ENCODE peak calls at places on chromosomes 2 and 18, in seven cellular contexts. J, O, P, Y, U, S and X are unnamed samples.
A peak's percentile ranks its signal among the peaks of the same experiment; 100 is the strongest.

GRCh38 chr2:19841918-19842693 is 59.7 kb downstream of the TTC32 start:
- DNase-seq in P (no peak), J (no peak), Y (no peak), S (no peak), U (no peak), O (peak; percentile 24), X (no peak)

GRCh38 chr18:41666251-41666650 is 288.8 kb upstream of the PIK3C3 start:
- DNase-seq in Y (no peak), O (no peak), P (no peak), S (no peak), U (no peak), J (no peak), X (no peak)

GRCh38 chr2:54704688-54705605 is 18.5 kb upstream of the EML6 start:
- DNase-seq in Y (no peak), U (no peak), O (no peak), S (no peak), P (no peak), J (peak; percentile 76), X (peak; percentile 61)

GRCh38 chr2:47518497-47519146 is 115.7 kb downstream of the MSH2 start:
- DNase-seq in U (no peak), O (no peak), P (no peak), Y (no peak), S (no peak), J (no peak), X (no peak)

GRCh38 chr2:62938126-62938525 is 112.5 kb upstream of the OTX1 start:
- DNase-seq in U (no peak), P (no peak), J (no peak), Y (no peak), S (no peak), O (no peak), X (no peak)

GRCh38 chr18:47930086-47930843 is at the start of gene SMAD2:
- DNase-seq in U (peak; percentile 34), J (peak; percentile 87), Y (no peak), O (peak; percentile 91), P (peak; percentile 52), S (peak; percentile 79), X (peak; percentile 90)

GRCh38 chr18:26981373-26982082 is 116.0 kb upstream of the AQP4 start:
- DNase-seq in Y (no peak), S (no peak), U (no peak), J (no peak), O (no peak), P (no peak), X (no peak)

GRCh38 chr2:180012523-180012922 is 5.4 kb upstream of the CWC22 start:
- DNase-seq in Y (no peak), O (no peak), J (peak; percentile 23), P (no peak), U (no peak), S (no peak), X (no peak)

GRCh38 chr2:224137208-224137607 is 98.1 kb upstream of the SERPINE2 start:
- DNase-seq in S (no peak), Y (no peak), P (no peak), J (no peak), U (no peak), O (no peak), X (no peak)

GRCh38 chr2:124815386-124815785 is 790.3 kb downstream of the CNTNAP5 start:
- DNase-seq in J (no peak), U (no peak), Y (no peak), O (no peak), S (no peak), P (no peak), X (no peak)

GRCh38 chr2:101809656-101810055 is 112.1 kb downstream of the MAP4K4 start:
- DNase-seq in P (no peak), O (no peak), Y (no peak), J (no peak), S (no peak), U (no peak), X (peak; percentile 48)

GRCh38 chr2:59249441-59250330 is 1008.6 kb upstream of the FANCL start:
- DNase-seq in S (no peak), O (no peak), U (no peak), J (no peak), P (no peak), Y (no peak), X (no peak)

GRCh38 chr2:172836386-172837200 is 100.9 kb downstream of the RAPGEF4 start:
- DNase-seq in O (no peak), S (peak; percentile 11), Y (no peak), P (no peak), U (no peak), J (no peak), X (no peak)

GRCh38 chr2:70934981-70935380 is 719 bp upstream of the ATP6V1B1 start:
- DNase-seq in S (no peak), U (no peak), O (no peak), Y (no peak), J (no peak), P (no peak), X (no peak)

GRCh38 chr2:241863021-241863954 is 4.6 kb upstream of the PDCD1 start:
- DNase-seq in J (no peak), S (no peak), Y (no peak), P (no peak), U (no peak), O (no peak), X (peak; percentile 27)

GRCh38 chr2:100409461-100409860 is 8.0 kb downstream of the CHST10 start:
- DNase-seq in P (no peak), U (no peak), J (no peak), S (no peak), O (no peak), Y (no peak), X (no peak)

GRCh38 chr2:705971-706511 is 28.8 kb upstream of the TMEM18 start:
- DNase-seq in O (no peak), J (no peak), P (no peak), S (no peak), U (no peak), Y (peak; percentile 60), X (no peak)

GRCh38 chr2:197804758-197805597 is 585 bp downstream of the PLCL1 start:
- DNase-seq in J (no peak), O (peak; percentile 51), Y (no peak), U (peak; percentile 38), P (no peak), S (peak; percentile 19), X (peak; percentile 72)

GRCh38 chr2:223941579-223942277 is 3.4 kb downstream of the WDFY1 start:
- DNase-seq in P (no peak), Y (peak; percentile 73), S (no peak), U (no peak), J (no peak), O (no peak), X (no peak)

GRCh38 chr2:36512705-36513104 is 85.3 kb downstream of the FEZ2 start:
- DNase-seq in O (no peak), J (no peak), P (no peak), U (no peak), S (no peak), Y (no peak), X (peak; percentile 25)

GRCh38 chr2:71129114-71129890 is 727 bp downstream of the MCEE start:
- DNase-seq in P (no peak), J (no peak), U (no peak), S (no peak), Y (no peak), O (no peak), X (no peak)

GRCh38 chr18:74579704-74580103 is 18.0 kb upstream of the ZNF407 start:
- DNase-seq in O (peak; percentile 55), Y (no peak), U (no peak), P (no peak), S (no peak), J (no peak), X (no peak)

DNA sequence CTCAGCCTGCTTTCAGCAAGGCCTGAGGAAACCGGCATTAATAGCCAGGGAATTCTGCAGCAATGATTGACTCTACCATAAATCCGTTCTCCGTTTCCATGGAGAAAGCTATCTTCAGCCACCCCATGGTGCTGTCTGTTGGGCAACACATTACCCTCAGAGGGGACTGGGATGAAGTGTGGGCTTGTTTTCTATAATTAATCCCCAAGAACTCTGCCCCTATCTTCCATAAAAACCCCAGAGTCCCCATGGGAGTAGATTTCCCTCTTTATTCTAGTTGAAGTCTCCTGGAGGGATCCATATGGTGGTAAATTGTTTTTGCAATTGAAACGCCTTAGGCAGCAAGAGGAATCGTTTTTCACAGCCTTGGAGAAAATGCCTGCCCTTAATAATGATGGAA is 9.2 kb downstream of the G6PC2 start:
- DNase-seq in Y (no peak), S (no peak), O (no peak), J (no peak), U (no peak), P (no peak), X (no peak)
- TF ChIP-seq TAF1 in Y (no peak), S (no peak), O (no peak), J (no peak), U (no peak), P (no peak), X (no peak)

DNA sequence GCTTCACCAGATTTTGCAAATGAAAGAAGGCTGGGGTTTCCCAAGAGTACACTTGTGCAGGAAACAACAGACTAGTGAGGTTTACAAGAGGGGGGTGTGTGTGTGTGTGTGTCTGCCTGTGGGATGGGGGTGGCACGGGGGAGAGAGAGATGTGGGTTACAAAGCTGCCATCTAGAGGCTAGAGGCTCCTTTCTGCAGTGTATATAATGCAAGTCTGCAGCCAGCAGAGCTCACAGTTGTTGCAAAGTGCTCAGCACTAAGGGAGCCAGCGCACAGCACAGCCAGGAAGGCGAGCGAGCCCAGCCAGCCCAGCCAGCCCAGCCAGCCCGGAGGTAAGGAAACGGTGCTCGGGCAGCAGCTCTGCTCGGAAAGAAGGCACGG is at the start of gene ACKR3:
- DNase-seq in J (peak; percentile 41), S (peak; percentile 11), P (peak; percentile 73), O (peak; percentile 68), Y (peak; percentile 89), U (peak; percentile 63), X (peak; percentile 65)
- TF ChIP-seq TAF1 in J (no peak), S (no peak), P (peak; percentile 75), O (peak; percentile 80), Y (peak; percentile 64), U (peak; percentile 45), X (no peak)

GRCh38 chr2:3094318-3094717 is 283.3 kb downstream of the EIPR1 start:
- DNase-seq in O (no peak), U (no peak), S (no peak), Y (no peak), P (no peak), J (no peak), X (no peak)
- TF ChIP-seq TAF1 in O (no peak), U (no peak), S (no peak), Y (no peak), P (no peak), J (no peak), X (no peak)

GRCh38 chr2:234273887-234274584 is 222.8 kb downstream of the ARL4C start:
- DNase-seq in S (no peak), P (no peak), J (no peak), U (no peak), Y (no peak), O (no peak), X (no peak)

GRCh38 chr2:234278556-234279286 is 218.2 kb downstream of the ARL4C start:
- DNase-seq in Y (no peak), P (no peak), O (no peak), S (no peak), U (no peak), J (no peak), X (no peak)

GRCh38 chr2:234275515-234275914 is 221.4 kb downstream of the ARL4C start:
- DNase-seq in J (no peak), U (no peak), Y (no peak), O (no peak), S (no peak), P (no peak), X (no peak)

DNA sequence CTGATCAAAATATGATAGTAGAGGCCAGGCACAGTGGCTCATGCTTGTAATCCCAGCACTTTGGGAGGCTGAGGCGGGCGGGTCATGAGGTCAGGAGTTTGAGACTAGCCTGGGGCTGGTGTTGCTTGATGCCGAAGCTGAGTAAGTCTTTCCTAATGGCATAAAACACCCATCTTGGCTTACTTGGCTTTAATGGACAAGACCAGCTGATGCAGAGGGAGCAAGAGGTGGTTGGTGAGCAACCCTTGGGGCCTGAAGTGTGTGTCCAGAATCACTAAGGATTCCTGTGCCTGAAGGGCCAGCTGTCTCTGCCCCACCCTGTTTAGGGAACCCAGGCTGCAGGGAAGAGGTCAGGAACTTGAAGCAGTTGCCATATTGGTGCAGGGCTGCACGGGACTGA is 217.2 kb downstream of the ARL4C start:
- DNase-seq in O (no peak), Y (no peak), S (no peak), P (no peak), U (no peak), J (no peak), X (no peak)
- TF ChIP-seq TAF1 in O (no peak), Y (no peak), S (no peak), P (no peak), U (no peak), J (no peak), X (no peak)